ENCODE peak calls at places on chromosomes 11 and 22, in six cellular contexts. Q is stimulated activated CD8-positive, alpha-beta memory T cell treated with anti-CD3 and anti-CD28 coated beads, Interleukin-15, amount 100 ng/mL, for 1 hour; A is stimulated activated CD4-positive, alpha-beta T cell treated with anti-CD3 and anti-CD28 coated beads, Interleukin-2, amount 100 ng/mL, for 48 hours; Z is GM03348; L is Ammon's horn; R is stimulated activated naive CD4-positive, alpha-beta T cell treated with Interleukin-2 at 50 U/mL for 16 hours. C is an unnamed sample.

GRCh38 chr22:18979957-18980356 is 43.9 kb upstream of the PRODH start:
- DNase-seq in Q (no peak), A (no peak), Z (no peak), L (no peak), R (no peak), C (no peak)

GRCh38 chr11:57153448-57153847 is 28.3 kb upstream of the LRRC55 start:
- DNase-seq in Q (no peak), A (no peak), Z (no peak), L (no peak), R (no peak), C (no peak)

GRCh38 chr22:49303061-49303735 is 524.5 kb downstream of the BRD1 start:
- DNase-seq in Q (no peak), A (no peak), Z (no peak), L (no peak), R (no peak), C (no peak)

GRCh38 chr11:64687204-64687603 is 35.8 kb downstream of the NRXN2 start:
- DNase-seq in Q (no peak), A (no peak), Z (no peak), L (peak), R (no peak), C (no peak)

GRCh38 chr11:134542401-134543143 is 130.5 kb upstream of the B3GAT1 start:
- DNase-seq in Q (no peak), A (no peak), Z (no peak), L (no peak), R (no peak), C (no peak)

GRCh38 chr22:30385913-30386312 is 1.3 kb downstream of the RNF215 start:
- DNase-seq in Q (no peak), A (no peak), Z (no peak), L (no peak), R (no peak), C (no peak)

GRCh38 chr11:131025020-131025419 is 108.7 kb upstream of the SNX19 start:
- DNase-seq in Q (no peak), A (no peak), Z (peak), L (peak), R (no peak), C (no peak)

GRCh38 chr11:73189315-73189714 is 28.8 kb upstream of the P2RY2 start:
- DNase-seq in Q (no peak), A (no peak), Z (no peak), L (peak), R (no peak), C (peak)

GRCh38 chr11:8959546-8960166 is 4.6 kb downstream of the TMEM9B start:
- DNase-seq in Q (no peak), A (no peak), Z (peak), L (peak), R (no peak), C (no peak)

GRCh38 chr22:31611065-31611760 is 50.8 kb downstream of the PISD start:
- DNase-seq in Q (no peak), A (no peak), Z (no peak), L (no peak), R (no peak), C (peak)

GRCh38 chr11:108973402-108974119 is 308.7 kb downstream of the DDX10 start:
- DNase-seq in Q (no peak), A (no peak), Z (peak), L (no peak), R (no peak), C (no peak)

GRCh38 chr11:103079833-103080232 is 12.1 kb downstream of the DCUN1D5 start:
- DNase-seq in Q (no peak), A (no peak), Z (peak), L (no peak), R (no peak), C (no peak)

GRCh38 chr11:20164152-20164551 is 3.9 kb upstream of the DBX1 start:
- DNase-seq in Q (no peak), A (no peak), Z (no peak), L (no peak), R (no peak), C (no peak)

GRCh38 chr22:31496735-31497146 is 405 bp downstream of the SFI1 start:
- DNase-seq in Q (no peak), A (peak), Z (peak), L (no peak), R (peak), C (peak)

GRCh38 chr11:63551889-63552266 is 11.3 kb downstream of the PLAAT2 start:
- DNase-seq in Q (no peak), A (no peak), Z (no peak), L (no peak), R (no peak), C (no peak)

GRCh38 chr11:69044111-69045013 is 4.4 kb upstream of the TPCN2 start:
- DNase-seq in Q (no peak), A (no peak), Z (peak), L (peak), R (no peak), C (no peak)

GRCh38 chr22:48180631-48181030 is 1418.2 kb downstream of the TBC1D22A start:
- DNase-seq in Q (no peak), A (no peak), Z (no peak), L (no peak), R (no peak), C (no peak)

GRCh38 chr11:12150831-12151382 is 40.5 kb downstream of the MICAL2 start:
- DNase-seq in Q (no peak), A (peak), Z (no peak), L (peak), R (peak), C (no peak)